ENCODE peak calls at places on chromosomes 4 and X, in eight cellular contexts. E is right lobe of liver, O is endothelial cell of umbilical vein, P is sigmoid colon, C is A549, W is breast epithelium, G is Peyer's patch, F is GM12891. L is an unnamed sample.

GRCh38 chr4:30821275-30821674 is 101.1 kb downstream of the PCDH7 start:
- DNase-seq in G (no peak), F (no peak), C (no peak), W (no peak), P (no peak), O (no peak), E (no peak), L (no peak)

GRCh38 chr4:132991111-132991510 is 158.0 kb upstream of the PCDH10 start:
- DNase-seq in G (no peak), E (no peak), W (no peak), C (no peak), P (no peak), O (peak; percentile 44), F (no peak), L (no peak)

GRCh38 chrX:71992711-71993110 is 82.1 kb downstream of the NHSL2 start:
- DNase-seq in W (no peak), F (no peak), C (no peak), E (no peak), G (no peak), P (no peak), O (no peak), L (no peak)

GRCh38 chr4:109441858-109442480 is 8.4 kb downstream of the SEC24B start:
- DNase-seq in W (no peak), O (no peak), G (no peak), E (no peak), P (no peak), F (no peak), C (no peak), L (no peak)

GRCh38 chrX:41333744-41333993 is 293 bp upstream of the DDX3X start:
- DNase-seq in P (peak; percentile 94), W (no peak), O (no peak), G (no peak), F (no peak), C (peak; percentile 94), E (no peak), L (no peak)

GRCh38 chrX:95509474-95509873 is 1175.2 kb upstream of the DIAPH2 start:
- DNase-seq in E (no peak), W (no peak), O (no peak), C (no peak), P (no peak), F (no peak), G (no peak), L (no peak)

GRCh38 chrX:19810809-19811208 is 76.6 kb downstream of the SH3KBP1 start:
- DNase-seq in C (no peak), O (no peak), E (no peak), G (no peak), W (no peak), F (no peak), P (no peak), L (no peak)

GRCh38 chr4:39495446-39496208 is 31.6 kb downstream of the UGDH start:
- DNase-seq in W (no peak), P (no peak), C (peak; percentile 55), G (no peak), F (no peak), O (no peak), E (no peak), L (no peak)

GRCh38 chr4:117455088-117455487 is 369.7 kb upstream of the TRAM1L1 start:
- DNase-seq in E (no peak), C (no peak), O (no peak), P (no peak), G (no peak), W (no peak), F (no peak), L (no peak)

GRCh38 chrX:2705036-2705435 is 13.9 kb downstream of the CD99 start:
- DNase-seq in W (no peak), C (no peak), P (no peak), E (peak; percentile 58), O (peak; percentile 65), G (peak; percentile 21), F (no peak), L (peak; percentile 37)

GRCh38 chr4:159150838-159151390 is 48.0 kb downstream of the RAPGEF2 start:
- DNase-seq in O (peak; percentile 62), W (no peak), F (no peak), G (no peak), E (no peak), C (no peak), P (no peak), L (no peak)

GRCh38 chr4:82899339-82899738 is 1.2 kb upstream of the THAP9 start:
- DNase-seq in W (no peak), F (no peak), C (no peak), P (no peak), O (peak; percentile 45), E (no peak), G (no peak), L (no peak)

GRCh38 chrX:48595929-48596328 is 1.4 kb upstream of the WDR13 start:
- DNase-seq in E (no peak), P (no peak), W (no peak), F (no peak), C (no peak), G (no peak), O (peak; percentile 15), L (no peak)

GRCh38 chrX:48600226-48600625 is 2.9 kb downstream of the WDR13 start:
- DNase-seq in C (no peak), P (no peak), G (no peak), O (no peak), F (no peak), W (no peak), E (no peak), L (no peak)

GRCh38 chrX:48598645-48599044 is 1.4 kb downstream of the WDR13 start:
- DNase-seq in E (no peak), G (no peak), C (no peak), P (no peak), O (no peak), W (no peak), F (no peak), L (no peak)

GRCh38 chrX:48599341-48599740 is 2.0 kb downstream of the WDR13 start:
- DNase-seq in C (no peak), E (no peak), P (no peak), O (no peak), G (no peak), W (no peak), F (no peak), L (no peak)

GRCh38 chrX:48597353-48598264 is at the start of gene WDR13:
- DNase-seq in P (peak; percentile 95), F (peak; percentile 78), E (peak; percentile 93), G (peak; percentile 90), W (peak; percentile 88), C (peak; percentile 96), O (peak; percentile 95), L (peak; percentile 82)
- TF ChIP-seq POLR2A in P (peak; percentile 46), F (peak; percentile 51), E (peak; percentile 68), G (peak; percentile 47), W (no peak), C (peak; percentile 86), O (peak; percentile 27), L (peak; percentile 56)

DNA sequence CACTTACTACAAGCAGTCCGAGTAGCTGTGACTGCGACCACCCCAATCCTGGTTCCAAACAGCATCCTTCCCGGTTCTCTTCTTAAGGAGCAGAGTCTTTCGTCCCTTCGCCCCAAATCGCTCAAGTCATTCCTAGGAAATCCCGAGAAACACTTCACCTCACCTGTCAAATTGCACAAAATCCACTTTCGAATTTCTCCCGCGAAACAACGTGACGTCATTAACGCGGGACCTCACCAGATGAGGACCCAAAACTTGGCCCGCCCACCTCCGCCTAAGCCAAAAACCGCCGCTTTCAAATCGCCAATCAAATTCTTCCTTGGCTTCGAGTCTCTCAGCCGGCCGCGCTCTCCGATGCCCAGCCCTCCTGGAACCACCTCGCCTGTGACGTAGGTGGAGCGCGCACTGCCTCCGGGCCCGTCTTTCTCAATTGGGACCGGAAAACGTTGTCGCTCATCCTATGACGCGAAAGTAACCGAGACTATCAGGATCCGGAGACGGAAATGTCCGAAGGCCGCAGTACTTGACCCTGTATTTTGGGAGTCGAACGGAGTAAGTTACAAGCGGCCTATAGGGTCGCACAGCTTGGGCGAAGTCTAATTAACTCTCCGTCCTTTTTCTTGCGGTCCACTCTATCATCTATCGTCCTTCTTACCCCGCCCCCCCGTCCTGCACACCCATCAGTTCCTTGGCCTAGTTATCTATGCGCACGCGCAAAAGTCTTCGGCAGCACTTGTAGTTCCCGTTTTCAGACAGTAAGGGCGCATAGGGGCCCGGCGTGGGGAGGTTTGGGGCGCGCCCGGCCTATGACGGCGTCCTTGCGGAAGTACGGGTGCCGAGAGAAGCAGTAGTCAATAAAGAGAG is at the start of the genes LARP7 and ZGRF1:
- DNase-seq in P (peak; percentile 100), O (peak; percentile 99), C (peak; percentile 98), E (peak; percentile 99), F (peak; percentile 62), W (peak; percentile 99), G (peak; percentile 98), L (peak; percentile 98)
- TF ChIP-seq POLR2A in P (no peak), O (no peak), C (peak; percentile 6), E (no peak), F (peak; percentile 67), W (peak; percentile 8), G (peak; percentile 13), L (peak; percentile 49)

DNA sequence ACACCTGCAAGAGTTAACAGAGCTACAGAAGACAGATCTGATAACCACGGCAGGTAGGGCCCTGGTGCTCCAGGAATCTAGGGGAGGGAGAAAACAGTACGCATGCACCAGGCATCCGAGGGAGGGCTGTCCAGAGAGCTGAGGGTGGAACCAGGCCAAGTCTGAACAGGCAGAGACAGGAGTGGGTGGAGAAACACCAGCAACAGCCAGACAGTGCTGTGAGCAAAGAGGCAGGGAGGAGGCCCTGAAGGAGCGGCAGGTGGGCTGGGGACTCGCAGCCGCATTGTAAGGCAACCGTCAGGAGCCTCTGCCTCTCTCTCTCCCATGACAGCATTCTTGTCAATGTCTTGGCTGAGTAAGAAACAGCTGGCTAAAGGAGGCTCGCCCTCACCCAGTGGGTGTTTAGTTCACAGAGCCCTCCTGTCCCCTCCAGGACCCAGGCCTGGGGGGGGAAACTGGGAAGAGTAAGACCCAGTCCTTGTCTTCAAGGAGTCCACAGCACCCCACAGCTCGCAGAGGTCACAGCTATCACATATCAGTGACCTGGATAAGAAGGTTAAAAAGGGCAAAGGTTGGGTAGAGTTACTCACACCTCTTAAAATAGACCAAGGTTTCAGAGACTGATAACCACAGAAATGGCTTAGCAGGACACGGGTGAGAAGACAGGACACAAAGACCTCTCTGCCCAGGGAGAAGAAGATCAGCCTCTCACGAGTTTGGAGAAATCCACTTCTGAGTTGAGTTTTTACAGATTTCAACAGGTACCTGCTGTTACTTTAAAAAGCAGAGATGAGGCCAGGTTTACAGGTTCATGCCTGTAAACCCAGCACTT is 10.5 kb downstream of the ACSL1 start:
- DNase-seq in O (peak; percentile 39), G (peak; percentile 73), C (no peak), W (peak; percentile 67), E (peak; percentile 92), P (peak; percentile 89), F (no peak), L (peak; percentile 89)
- TF ChIP-seq POLR2A in O (no peak), G (no peak), C (no peak), W (no peak), E (peak; percentile 63), P (no peak), F (no peak), L (no peak)

DNA sequence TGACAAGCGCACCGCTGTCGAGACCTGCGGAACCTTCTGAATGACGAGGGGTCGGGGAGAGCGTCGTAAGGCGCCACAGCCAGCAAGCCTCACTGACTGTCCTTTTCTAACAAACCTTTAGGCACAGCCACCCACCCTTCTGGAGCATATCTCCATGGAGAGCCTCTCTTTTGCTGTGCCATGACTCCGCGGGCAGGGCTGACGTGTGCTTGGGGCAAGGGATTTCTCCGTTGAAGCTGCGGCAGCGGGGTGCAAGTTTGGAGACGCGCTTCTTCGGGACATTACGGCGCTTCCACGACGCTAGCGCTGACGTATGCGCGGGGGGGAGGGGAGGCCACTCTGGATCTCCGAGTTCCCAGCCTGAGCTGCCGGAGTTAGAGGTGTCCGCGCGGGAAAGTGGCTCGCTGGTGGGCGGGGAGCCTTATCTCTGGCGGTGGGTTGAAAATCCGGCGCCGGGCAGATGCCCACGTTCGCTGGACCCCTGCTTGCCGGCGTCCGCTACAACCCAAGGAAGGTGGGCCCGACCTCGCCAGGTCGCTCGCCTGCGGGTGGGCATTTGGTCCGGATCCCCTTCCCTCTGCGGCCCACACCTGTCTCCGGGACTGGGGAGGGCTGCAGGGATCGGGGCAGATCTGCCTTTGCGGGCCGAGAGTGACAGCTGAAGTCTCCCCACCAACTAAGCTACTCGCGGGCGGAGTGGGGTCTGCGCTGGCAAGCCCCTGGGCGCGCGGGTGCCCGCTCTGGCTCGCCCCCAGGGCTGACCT is 540 bp upstream of the SLC10A7 start:
- DNase-seq in O (peak; percentile 85), P (peak; percentile 96), W (peak; percentile 87), C (peak; percentile 66), G (peak; percentile 95), F (peak; percentile 82), E (peak; percentile 90), L (peak; percentile 84)
- TF ChIP-seq POLR2A in O (peak; percentile 38), P (peak; percentile 48), W (peak; percentile 13), C (peak; percentile 24), G (peak; percentile 52), F (no peak), E (peak; percentile 79), L (peak; percentile 72)

L was measured in gastrocnemius medialis.